ENCODE peak calls at places on chromosomes 3 and 15, in nine cellular contexts. D is breast epithelium, K is mucosa of descending colon, G is tibial nerve, Q is kidney epithelial cell, V is left lung, F is cardiac fibroblast, R is upper lobe of right lung, P is uterus. L is an unnamed sample.

GRCh38 chr3:140128217-140129137 is 193.5 kb downstream of the CLSTN2 start:
- DNase-seq in Q (no peak), P (peak), D (no peak), R (peak), K (no peak), G (no peak), V (no peak), F (peak), L (no peak)

GRCh38 chr15:88802991-88803240 is 320 bp upstream of the ACAN start:
- DNase-seq in Q (no peak), P (no peak), D (no peak), F (no peak), R (no peak), K (no peak), V (no peak), G (no peak), L (no peak)

GRCh38 chr3:131868203-131868602 is 166.6 kb downstream of the CPNE4 start:
- DNase-seq in G (no peak), K (no peak), R (no peak), D (no peak), P (no peak), Q (no peak), V (no peak), F (no peak), L (no peak)

GRCh38 chr3:64344721-64345207 is 119.5 kb upstream of the PRICKLE2 start:
- DNase-seq in Q (peak), D (no peak), R (no peak), K (no peak), G (no peak), V (no peak), P (peak), F (peak), L (no peak)

GRCh38 chr3:143439785-143440184 is 320.2 kb downstream of the CHST2 start:
- DNase-seq in R (no peak), K (no peak), G (no peak), P (no peak), F (no peak), V (no peak), Q (no peak), D (no peak), L (no peak)

GRCh38 chr3:16433701-16434151 is 79.8 kb downstream of the RFTN1 start:
- DNase-seq in R (no peak), Q (no peak), K (no peak), V (no peak), D (no peak), G (no peak), F (no peak), P (no peak), L (no peak)

GRCh38 chr3:2727566-2728318 is 382.4 kb downstream of the IL5RA start:
- DNase-seq in V (no peak), Q (no peak), G (no peak), F (no peak), P (no peak), K (no peak), R (no peak), D (no peak), L (no peak)

GRCh38 chr3:23219552-23219951 is 16.4 kb downstream of the UBE2E2 start:
- DNase-seq in D (no peak), P (no peak), V (no peak), G (no peak), R (no peak), F (no peak), K (no peak), Q (no peak), L (no peak)

GRCh38 chr15:50257924-50258323 is 7.6 kb downstream of the HDC start:
- DNase-seq in R (no peak), V (no peak), K (no peak), P (no peak), G (no peak), F (peak), D (no peak), Q (no peak), L (peak)

GRCh38 chr3:188052229-188052965 is 101.6 kb upstream of the LPP start:
- DNase-seq in P (peak), V (no peak), D (peak), Q (no peak), R (peak), G (peak), F (peak), K (peak), L (no peak)

GRCh38 chr3:39124876-39125836 is 17.7 kb downstream of the TTC21A start:
- DNase-seq in G (no peak), Q (no peak), K (no peak), P (no peak), F (peak), D (peak), V (no peak), R (no peak), L (no peak)

GRCh38 chr3:59726279-59726678 is 676.5 kb upstream of the CFAP20DC start:
- DNase-seq in P (no peak), Q (no peak), F (no peak), G (no peak), R (no peak), K (no peak), D (no peak), V (no peak), L (no peak)

GRCh38 chr3:133855772-133856171 is 39.9 kb downstream of the RAB6B start:
- DNase-seq in P (no peak), K (no peak), G (no peak), D (no peak), R (peak), F (peak), V (no peak), Q (no peak), L (no peak)

GRCh38 chr3:146065573-146066006 is 95.4 kb downstream of the PLOD2 start:
- DNase-seq in F (peak), V (no peak), R (no peak), D (no peak), Q (peak), K (no peak), P (peak), G (peak), L (no peak)

GRCh38 chr3:186320862-186321568 is 41.0 kb downstream of the DGKG start:
- DNase-seq in Q (no peak), D (no peak), F (no peak), P (no peak), K (no peak), R (no peak), G (no peak), V (no peak), L (no peak)

GRCh38 chr15:29870495-29871151 is 48.4 kb upstream of the TJP1 start:
- DNase-seq in R (no peak), D (no peak), G (peak), V (no peak), P (peak), F (no peak), K (no peak), Q (no peak), L (no peak)

GRCh38 chr3:111471851-111472250 is 70.1 kb upstream of the CD96 start:
- DNase-seq in Q (no peak), V (no peak), G (no peak), R (no peak), D (no peak), P (no peak), K (no peak), F (peak), L (peak)

GRCh38 chr3:36405193-36405592 is 24.9 kb downstream of the STAC start:
- DNase-seq in F (no peak), V (no peak), R (no peak), D (no peak), P (no peak), G (no peak), Q (no peak), K (no peak), L (no peak)

GRCh38 chr3:154971771-154972326 is 108.3 kb upstream of the MME start:
- DNase-seq in Q (peak), G (no peak), P (no peak), R (no peak), K (no peak), D (no peak), V (no peak), F (peak), L (peak)

GRCh38 chr15:70319466-70319865 is 221.7 kb upstream of the TLE3 start:
- DNase-seq in V (no peak), R (no peak), G (no peak), Q (no peak), K (no peak), P (no peak), D (no peak), F (no peak), L (no peak)
- TF ChIP-seq CTCF in V (no peak), R (no peak), G (no peak), Q (no peak), K (no peak), P (no peak), D (no peak), F (no peak), L (no peak)

GRCh38 chr3:8516783-8517182 is 15.2 kb downstream of the LMCD1 start:
- DNase-seq in K (no peak), P (no peak), V (no peak), F (no peak), D (no peak), Q (no peak), G (no peak), R (no peak), L (no peak)
- H3K4me3 ChIP-seq in K (no peak), P (no peak), V (no peak), F (no peak), D (no peak), Q (no peak), G (no peak), R (no peak), L (no peak)

DNA sequence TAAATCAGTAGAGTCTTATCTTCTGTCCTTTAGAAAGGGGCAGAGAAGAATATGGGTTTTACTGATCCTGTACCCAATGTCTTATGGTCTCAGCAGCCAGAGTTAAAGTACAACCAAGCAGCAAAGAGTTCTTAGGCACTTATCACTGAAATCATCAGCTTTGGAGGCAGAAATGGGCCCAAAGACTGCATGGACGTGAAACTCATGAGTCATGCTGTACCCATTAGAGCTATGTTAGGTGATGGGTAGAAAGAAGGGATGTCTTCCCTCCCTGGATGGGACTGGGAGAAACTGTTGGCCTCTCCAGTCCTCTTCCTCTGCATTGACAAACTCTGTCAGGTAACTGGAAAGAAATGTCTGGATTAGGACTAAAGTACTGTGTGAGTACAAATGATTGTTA is 63.4 kb downstream of the EOMES start:
- DNase-seq in V (no peak), P (no peak), R (no peak), Q (no peak), K (no peak), F (no peak), D (no peak), G (no peak), L (no peak)
- TF ChIP-seq CTCF in V (no peak), P (no peak), R (no peak), Q (no peak), K (no peak), F (no peak), D (no peak), G (no peak), L (no peak)

GRCh38 chr15:65986416-65986815 is 117.1 kb downstream of the RAB11A start:
- DNase-seq in V (no peak), Q (peak), F (no peak), K (no peak), R (no peak), G (no peak), D (no peak), P (no peak), L (no peak)

GRCh38 chr15:65981837-65982696 is 112.8 kb downstream of the RAB11A start:
- DNase-seq in P (no peak), R (peak), G (no peak), F (no peak), Q (no peak), V (peak), D (no peak), K (peak), L (no peak)

GRCh38 chr15:65982941-65983340 is 113.7 kb downstream of the RAB11A start:
- DNase-seq in F (no peak), P (no peak), R (no peak), D (no peak), G (no peak), V (no peak), Q (no peak), K (no peak), L (no peak)

GRCh38 chr15:65987100-65987499 is 117.8 kb downstream of the RAB11A start:
- DNase-seq in R (no peak), F (no peak), G (no peak), P (no peak), D (no peak), K (no peak), Q (no peak), V (no peak), L (no peak)

DNA sequence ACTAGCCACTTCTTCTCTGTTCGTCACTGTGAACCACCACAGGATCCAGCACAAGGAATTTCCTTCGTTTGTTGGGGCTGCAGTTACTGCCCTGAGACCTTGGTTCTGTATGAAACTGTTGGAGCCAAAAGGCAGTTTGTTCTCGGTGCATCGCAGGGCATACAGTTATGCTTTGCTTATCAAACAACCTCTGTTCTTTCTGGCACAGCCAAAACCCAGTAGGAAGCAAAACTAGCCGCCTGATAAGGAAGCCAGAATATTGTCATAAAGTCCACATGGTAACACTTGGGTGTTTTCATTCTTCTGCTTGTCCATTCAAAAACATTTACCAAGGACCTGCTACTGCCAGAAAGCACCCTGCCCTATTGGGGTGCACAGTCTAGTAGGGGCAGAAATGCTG is 116.1 kb downstream of the RAB11A start:
- DNase-seq in F (no peak), G (no peak), K (no peak), D (no peak), P (no peak), R (no peak), Q (no peak), V (no peak), L (no peak)
- H3K4me3 ChIP-seq in F (no peak), G (no peak), K (no peak), D (no peak), P (no peak), R (no peak), Q (no peak), V (no peak), L (no peak)

GRCh38 chr3:56547486-56547885 is 9.5 kb upstream of the CCDC66 start:
- DNase-seq in V (no peak), G (no peak), P (no peak), R (no peak), K (no peak), F (peak), D (no peak), Q (no peak), L (no peak)
- TF ChIP-seq CTCF in V (no peak), G (no peak), P (no peak), R (no peak), K (no peak), F (no peak), D (no peak), Q (no peak), L (no peak)

GRCh38 chr15:80988148-80988796 is 1.3 kb downstream of the MESD start:
- DNase-seq in R (no peak), K (no peak), V (no peak), F (no peak), P (no peak), G (no peak), D (no peak), Q (no peak), L (no peak)
- H3K4me3 ChIP-seq in R (peak), K (no peak), V (peak), F (peak), P (peak), G (peak), D (peak), Q (peak), L (peak)

GRCh38 chr3:44444437-44444836 is 33.0 kb downstream of the ZNF445 start:
- DNase-seq in R (no peak), P (no peak), G (no peak), V (no peak), D (no peak), K (no peak), Q (no peak), F (no peak), L (no peak)

GRCh38 chr3:44445786-44446185 is 31.7 kb downstream of the ZNF445 start:
- DNase-seq in P (no peak), K (no peak), R (no peak), G (no peak), D (no peak), V (no peak), Q (no peak), F (no peak), L (no peak)

GRCh38 chr3:44446929-44447328 is 30.5 kb downstream of the ZNF445 start:
- DNase-seq in G (no peak), F (no peak), K (no peak), R (no peak), Q (no peak), P (no peak), D (no peak), V (no peak), L (no peak)

GRCh38 chr3:44442591-44443309 is 34.7 kb downstream of the ZNF445 start:
- DNase-seq in R (no peak), Q (no peak), D (no peak), K (no peak), F (no peak), V (no peak), G (no peak), P (no peak), L (no peak)

GRCh38 chr3:44444896-44445691 is 32.4 kb downstream of the ZNF445 start:
- DNase-seq in R (no peak), P (no peak), D (no peak), G (no peak), Q (no peak), K (no peak), V (no peak), F (no peak), L (no peak)
- TF ChIP-seq CTCF in R (no peak), P (no peak), D (no peak), G (no peak), Q (no peak), K (no peak), V (no peak), F (no peak), L (no peak)

GRCh38 chr3:115858995-115859807 is 235.9 kb downstream of the GAP43 start:
- DNase-seq in F (no peak), V (no peak), D (no peak), P (no peak), K (no peak), R (no peak), G (no peak), Q (no peak), L (no peak)
- H3K4me3 ChIP-seq in F (no peak), V (no peak), D (no peak), P (no peak), K (no peak), R (no peak), G (no peak), Q (no peak), L (no peak)

GRCh38 chr3:121595765-121596406 is 2.7 kb downstream of the FBXO40 start:
- DNase-seq in P (no peak), V (no peak), Q (no peak), R (no peak), F (no peak), K (no peak), D (no peak), G (no peak), L (no peak)

GRCh38 chr3:121598564-121598963 is 5.4 kb downstream of the FBXO40 start:
- DNase-seq in V (no peak), K (no peak), P (no peak), F (no peak), Q (no peak), R (no peak), D (no peak), G (no peak), L (no peak)

GRCh38 chr3:121594850-121595249 is 1.7 kb downstream of the FBXO40 start:
- DNase-seq in F (no peak), D (no peak), G (no peak), Q (no peak), P (no peak), K (no peak), V (no peak), R (no peak), L (no peak)

GRCh38 chr3:121592856-121593702 is at the start of gene FBXO40:
- DNase-seq in V (no peak), F (no peak), K (no peak), D (no peak), R (no peak), Q (no peak), P (no peak), G (no peak), L (no peak)
- TF ChIP-seq CTCF in V (no peak), F (no peak), K (no peak), D (no peak), R (no peak), Q (no peak), P (no peak), G (no peak), L (no peak)

GRCh38 chr3:126782554-126782953 is 78.5 kb downstream of the CHCHD6 start:
- DNase-seq in R (no peak), D (no peak), V (no peak), Q (peak), K (no peak), F (peak), G (peak), P (no peak), L (peak)
- H3K4me3 ChIP-seq in R (no peak), D (no peak), V (no peak), Q (no peak), K (no peak), F (no peak), G (no peak), P (no peak), L (peak)